ENCODE peak calls at places on chromosomes 16 and 17, in six cellular contexts. One of them, this sample, is unnamed.

GRCh38 chr16:27347930-27348685 is 34.3 kb downstream of the IL4R start:
- DNase-seq in neural progenitor cell: no peak
- DNase-seq in heart left ventricle: no peak
- DNase-seq in sigmoid colon: no peak
- DNase-seq in coronary artery: no peak
- DNase-seq in mesothelial cell of epicardium: no peak
- DNase-seq in this sample: no peak

GRCh38 chr17:57623620-57624019 is 121.5 kb downstream of the CCDC182 start:
- DNase-seq in heart left ventricle: no peak
- DNase-seq in neural progenitor cell: no peak
- DNase-seq in coronary artery: no peak
- DNase-seq in sigmoid colon: no peak
- DNase-seq in mesothelial cell of epicardium: no peak
- DNase-seq in this sample: no peak

GRCh38 chr17:16273499-16273898 is 56.5 kb downstream of the PIGL start:
- DNase-seq in heart left ventricle: no peak
- DNase-seq in sigmoid colon: no peak
- DNase-seq in neural progenitor cell: no peak
- DNase-seq in mesothelial cell of epicardium: no peak
- DNase-seq in coronary artery: no peak
- DNase-seq in this sample: no peak

GRCh38 chr17:65455972-65456343 is 105.5 kb downstream of the AXIN2 start:
- DNase-seq in heart left ventricle: no peak
- DNase-seq in sigmoid colon: no peak
- DNase-seq in neural progenitor cell: peak
- DNase-seq in coronary artery: no peak
- DNase-seq in mesothelial cell of epicardium: no peak
- DNase-seq in this sample: peak

GRCh38 chr17:19024101-19025078 is 19.8 kb upstream of the FAM83G start:
- DNase-seq in sigmoid colon: peak
- DNase-seq in neural progenitor cell: no peak
- DNase-seq in coronary artery: no peak
- DNase-seq in mesothelial cell of epicardium: no peak
- DNase-seq in heart left ventricle: peak
- DNase-seq in this sample: peak

GRCh38 chr17:28188841-28189263 is 130.1 kb upstream of the TMEM97 start:
- DNase-seq in mesothelial cell of epicardium: no peak
- DNase-seq in sigmoid colon: no peak
- DNase-seq in heart left ventricle: no peak
- DNase-seq in neural progenitor cell: no peak
- DNase-seq in coronary artery: no peak
- DNase-seq in this sample: no peak

GRCh38 chr16:81987706-81988105 is 23.6 kb downstream of the SDR42E1 start:
- DNase-seq in neural progenitor cell: no peak
- DNase-seq in heart left ventricle: no peak
- DNase-seq in mesothelial cell of epicardium: no peak
- DNase-seq in coronary artery: no peak
- DNase-seq in sigmoid colon: no peak
- DNase-seq in this sample: no peak

GRCh38 chr17:76240461-76241204 is at the start of gene RNF157:
- DNase-seq in neural progenitor cell: peak
- DNase-seq in mesothelial cell of epicardium: peak
- DNase-seq in coronary artery: no peak
- DNase-seq in heart left ventricle: peak
- DNase-seq in sigmoid colon: peak
- DNase-seq in this sample: peak

GRCh38 chr17:72119963-72120877 is 600 bp upstream of the SOX9 start:
- DNase-seq in coronary artery: no peak
- DNase-seq in sigmoid colon: peak
- DNase-seq in mesothelial cell of epicardium: peak
- DNase-seq in heart left ventricle: peak
- DNase-seq in neural progenitor cell: peak
- DNase-seq in this sample: no peak

GRCh38 chr16:68370921-68371651 is 60.3 kb downstream of the PRMT7 start:
- DNase-seq in neural progenitor cell: no peak
- DNase-seq in heart left ventricle: peak
- DNase-seq in coronary artery: no peak
- DNase-seq in sigmoid colon: no peak
- DNase-seq in mesothelial cell of epicardium: no peak
- DNase-seq in this sample: peak

GRCh38 chr16:52545157-52545543 is 1.8 kb downstream of the TOX3 start:
- DNase-seq in coronary artery: no peak
- DNase-seq in sigmoid colon: no peak
- DNase-seq in mesothelial cell of epicardium: no peak
- DNase-seq in heart left ventricle: no peak
- DNase-seq in neural progenitor cell: peak
- DNase-seq in this sample: no peak

GRCh38 chr16:88784074-88784855 is 755 bp downstream of the PIEZO1 start:
- DNase-seq in sigmoid colon: peak
- DNase-seq in heart left ventricle: peak
- DNase-seq in mesothelial cell of epicardium: peak
- DNase-seq in neural progenitor cell: peak
- DNase-seq in coronary artery: peak
- DNase-seq in this sample: peak

GRCh38 chr17:39916918-39917317 is 1.5 kb downstream of the GSDMB start:
- DNase-seq in coronary artery: no peak
- DNase-seq in sigmoid colon: no peak
- DNase-seq in heart left ventricle: no peak
- DNase-seq in mesothelial cell of epicardium: no peak
- DNase-seq in neural progenitor cell: no peak
- DNase-seq in this sample: no peak

GRCh38 chr16:4372315-4372577 is 598 bp downstream of the VASN start:
- DNase-seq in sigmoid colon: no peak
- DNase-seq in neural progenitor cell: no peak
- DNase-seq in heart left ventricle: no peak
- DNase-seq in coronary artery: no peak
- DNase-seq in mesothelial cell of epicardium: no peak
- DNase-seq in this sample: no peak

GRCh38 chr16:78505544-78506371 is 406.3 kb downstream of the WWOX start:
- DNase-seq in neural progenitor cell: no peak
- DNase-seq in coronary artery: peak
- DNase-seq in sigmoid colon: peak
- DNase-seq in mesothelial cell of epicardium: peak
- DNase-seq in heart left ventricle: peak
- DNase-seq in this sample: no peak

GRCh38 chr16:25212636-25213035 is 4.1 kb upstream of the AQP8 start:
- DNase-seq in neural progenitor cell: no peak
- DNase-seq in heart left ventricle: no peak
- DNase-seq in sigmoid colon: no peak
- DNase-seq in coronary artery: no peak
- DNase-seq in mesothelial cell of epicardium: no peak
- DNase-seq in this sample: no peak

GRCh38 chr16:80570106-80570478 is 29.3 kb downstream of the DYNLRB2 start:
- DNase-seq in coronary artery: no peak
- DNase-seq in neural progenitor cell: no peak
- DNase-seq in heart left ventricle: no peak
- DNase-seq in mesothelial cell of epicardium: no peak
- DNase-seq in sigmoid colon: no peak
- DNase-seq in this sample: peak

GRCh38 chr16:1428511-1428910 is 2.4 kb upstream of the PERCC1 start:
- DNase-seq in sigmoid colon: no peak
- DNase-seq in heart left ventricle: no peak
- DNase-seq in coronary artery: no peak
- DNase-seq in neural progenitor cell: peak
- DNase-seq in mesothelial cell of epicardium: no peak
- DNase-seq in this sample: peak
- TF ChIP-seq CTCF in sigmoid colon: no peak
- TF ChIP-seq CTCF in heart left ventricle: peak
- TF ChIP-seq CTCF in coronary artery: no peak
- TF ChIP-seq CTCF in neural progenitor cell: peak
- TF ChIP-seq CTCF in mesothelial cell of epicardium: no peak
- TF ChIP-seq CTCF in this sample: peak

DNA sequence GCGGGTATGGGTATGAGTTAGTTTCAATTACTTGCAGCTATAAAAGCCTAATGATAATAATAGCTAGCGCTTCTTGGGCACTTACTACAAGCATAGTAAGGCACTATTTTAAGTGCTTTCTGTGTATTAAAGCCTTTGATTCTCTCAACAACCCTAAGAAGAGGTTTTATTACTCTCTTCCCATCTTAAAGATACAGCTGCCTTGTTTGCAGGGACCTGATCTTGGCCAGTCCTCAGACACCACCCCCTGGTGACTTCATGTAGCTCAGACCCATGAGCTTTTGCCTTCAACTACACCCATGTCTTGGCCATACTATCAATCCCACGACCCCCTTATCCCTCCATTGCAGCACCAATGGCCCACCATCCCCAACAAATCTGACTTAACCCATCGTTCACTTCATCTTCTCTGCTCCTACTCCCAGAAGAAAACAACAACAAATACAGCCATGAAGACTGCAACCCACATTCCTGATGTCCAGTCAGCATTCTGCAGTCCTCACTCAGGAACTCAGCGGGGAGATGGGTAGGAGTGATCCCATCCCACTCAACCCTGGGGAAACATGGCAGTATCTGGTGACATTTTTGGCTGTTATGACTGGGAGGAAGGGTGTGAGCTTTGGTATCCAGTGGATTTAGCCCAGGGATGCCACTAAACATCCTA is 4.2 kb downstream of the GGA2 start:
- DNase-seq in mesothelial cell of epicardium: no peak
- DNase-seq in neural progenitor cell: peak
- DNase-seq in heart left ventricle: no peak
- DNase-seq in coronary artery: no peak
- DNase-seq in sigmoid colon: no peak
- DNase-seq in this sample: no peak
- TF ChIP-seq CTCF in mesothelial cell of epicardium: no peak
- TF ChIP-seq CTCF in neural progenitor cell: no peak
- TF ChIP-seq CTCF in heart left ventricle: no peak
- TF ChIP-seq CTCF in coronary artery: no peak
- TF ChIP-seq CTCF in sigmoid colon: no peak
- TF ChIP-seq CTCF in this sample: no peak

GRCh38 chr17:42531455-42532354 is 4.3 kb upstream of the NAGLU start:
- DNase-seq in neural progenitor cell: peak
- DNase-seq in heart left ventricle: peak
- DNase-seq in coronary artery: peak
- DNase-seq in sigmoid colon: peak
- DNase-seq in mesothelial cell of epicardium: peak
- DNase-seq in this sample: peak
- TF ChIP-seq CTCF in neural progenitor cell: peak
- TF ChIP-seq CTCF in heart left ventricle: peak
- TF ChIP-seq CTCF in coronary artery: peak
- TF ChIP-seq CTCF in sigmoid colon: peak
- TF ChIP-seq CTCF in mesothelial cell of epicardium: peak
- TF ChIP-seq CTCF in this sample: peak

GRCh38 chr16:30609002-30609927 is 924 bp downstream of the ZNF689 start:
- DNase-seq in neural progenitor cell: peak
- DNase-seq in heart left ventricle: peak
- DNase-seq in sigmoid colon: peak
- DNase-seq in mesothelial cell of epicardium: peak
- DNase-seq in coronary artery: peak
- DNase-seq in this sample: peak
- TF ChIP-seq CTCF in neural progenitor cell: no peak
- TF ChIP-seq CTCF in heart left ventricle: no peak
- TF ChIP-seq CTCF in sigmoid colon: no peak
- TF ChIP-seq CTCF in mesothelial cell of epicardium: no peak
- TF ChIP-seq CTCF in coronary artery: no peak
- TF ChIP-seq CTCF in this sample: no peak

GRCh38 chr17:42001729-42002128 is 15.5 kb downstream of the DNAJC7 start:
- DNase-seq in neural progenitor cell: no peak
- DNase-seq in heart left ventricle: no peak
- DNase-seq in coronary artery: no peak
- DNase-seq in mesothelial cell of epicardium: no peak
- DNase-seq in sigmoid colon: no peak
- DNase-seq in this sample: no peak
- TF ChIP-seq CTCF in neural progenitor cell: no peak
- TF ChIP-seq CTCF in heart left ventricle: no peak
- TF ChIP-seq CTCF in coronary artery: no peak
- TF ChIP-seq CTCF in mesothelial cell of epicardium: no peak
- TF ChIP-seq CTCF in sigmoid colon: no peak
- TF ChIP-seq CTCF in this sample: no peak

This sample was measured in activated CD8-positive, alpha-beta T cell treated with anti-CD3 and anti-CD28 coated beads for 36 hours.